ENCODE peak calls at places on chromosomes 13 and 19, in five cellular contexts. D is NT2/D1, V is HCT116, K is K562, U is HepG2. X is an unnamed sample.

GRCh38 chr19:33396701-33397535 is 23.4 kb downstream of the CEBPG start:
- DNase-seq in D (no peak), V (no peak), K (no peak), U (peak), X (peak)

GRCh38 chr13:37392389-37392788 is 206.2 kb downstream of the POSTN start:
- DNase-seq in D (no peak), V (no peak), K (no peak), U (no peak), X (no peak)

GRCh38 chr13:24097064-24097463 is 63.5 kb upstream of the SPATA13 start:
- DNase-seq in D (no peak), V (no peak), K (no peak), U (peak), X (no peak)

GRCh38 chr19:35868172-35868822 is at the start of gene APLP1:
- DNase-seq in D (no peak), V (no peak), K (peak), U (peak), X (peak)

GRCh38 chr13:107865643-107866006 is 349.7 kb downstream of the LIG4 start:
- DNase-seq in D (no peak), V (no peak), K (no peak), U (no peak), X (no peak)

GRCh38 chr19:2250765-2251576 is 1.8 kb downstream of the AMH start:
- DNase-seq in D (no peak), V (no peak), K (no peak), U (no peak), X (peak)

GRCh38 chr19:6217752-6218403 is 61.9 kb downstream of the MLLT1 start:
- DNase-seq in D (no peak), V (no peak), K (no peak), U (no peak), X (no peak)

GRCh38 chr13:49464621-49465325 is 20.7 kb downstream of the SETDB2 start:
- DNase-seq in D (no peak), V (no peak), K (no peak), U (peak), X (no peak)

GRCh38 chr13:36054041-36054440 is 77.1 kb downstream of the DCLK1 start:
- DNase-seq in D (no peak), V (no peak), K (no peak), U (no peak), X (no peak)

GRCh38 chr19:3984584-3984907 is 717 bp downstream of the EEF2 start:
- DNase-seq in D (no peak), V (no peak), K (peak), U (no peak), X (no peak)

GRCh38 chr19:34313188-34313587 is 51.8 kb upstream of the GPI start:
- DNase-seq in D (no peak), V (no peak), K (no peak), U (no peak), X (no peak)

GRCh38 chr19:47414469-47414868 is 4.9 kb downstream of the MEIS3 start:
- DNase-seq in D (no peak), V (no peak), K (peak), U (peak), X (peak)

GRCh38 chr19:50323782-50324133 is 5.4 kb downstream of the KCNC3 start:
- DNase-seq in D (no peak), V (no peak), K (no peak), U (no peak), X (no peak)

GRCh38 chr19:10979950-10980349 is 19.1 kb downstream of the SMARCA4 start:
- DNase-seq in D (no peak), V (no peak), K (no peak), U (no peak), X (no peak)

GRCh38 chr13:108508263-108508662 is 121.1 kb upstream of the MYO16 start:
- DNase-seq in D (peak), V (peak), K (no peak), U (peak), X (peak)

GRCh38 chr13:100088282-100088647 is 628 bp upstream of the PCCA start:
- DNase-seq in D (peak), V (no peak), K (no peak), U (no peak), X (no peak)

GRCh38 chr19:16587031-16588023 is 15.1 kb upstream of the SLC35E1 start:
- DNase-seq in D (no peak), V (no peak), K (no peak), U (no peak), X (no peak)

GRCh38 chr13:33109801-33110200 is 93.6 kb downstream of the KL start:
- DNase-seq in D (no peak), V (no peak), K (peak), U (no peak), X (no peak)

GRCh38 chr13:45875951-45876350 is 24.4 kb upstream of the SIAH3 start:
- DNase-seq in D (no peak), V (peak), K (no peak), U (no peak), X (no peak)

GRCh38 chr19:18431351-18432197 is 6.4 kb downstream of the ISYNA1 start:
- DNase-seq in D (no peak), V (no peak), K (no peak), U (no peak), X (no peak)

GRCh38 chr13:29594710-29595379 is 643 bp downstream of the SLC7A1 start:
- DNase-seq in D (no peak), V (no peak), K (peak), U (no peak), X (peak)

GRCh38 chr13:57253551-57253950 is 86.6 kb downstream of the PRR20E start:
- DNase-seq in D (no peak), V (no peak), K (no peak), U (no peak), X (no peak)

DNA sequence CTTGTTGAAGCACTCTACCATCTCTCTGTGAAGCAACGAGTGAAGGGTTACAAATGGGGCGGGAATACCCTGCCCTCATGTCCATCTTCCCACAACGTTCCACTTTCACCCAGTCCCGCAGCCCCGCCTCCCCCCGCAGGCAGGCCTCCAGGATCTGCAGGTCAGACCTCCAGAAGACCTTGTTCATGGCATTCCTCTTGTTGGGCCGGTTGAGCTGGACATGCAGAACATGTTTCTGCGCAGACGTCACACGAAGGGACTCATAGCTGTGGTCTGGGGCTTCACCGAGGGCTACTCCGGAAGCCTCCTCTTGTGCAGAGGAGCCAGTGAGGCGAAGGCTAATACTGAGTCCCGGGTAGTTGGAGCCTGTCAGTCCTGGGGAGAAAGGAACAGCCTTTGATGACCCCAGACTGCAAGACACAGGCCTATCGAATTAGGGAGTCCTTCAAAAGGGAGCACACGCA is 420 bp downstream of the ECH1 start:
- DNase-seq in D (no peak), V (no peak), K (no peak), U (peak), X (peak)
- TF ChIP-seq YY1 in D (no peak), V (no peak), K (no peak), U (no peak), X (no peak)

DNA sequence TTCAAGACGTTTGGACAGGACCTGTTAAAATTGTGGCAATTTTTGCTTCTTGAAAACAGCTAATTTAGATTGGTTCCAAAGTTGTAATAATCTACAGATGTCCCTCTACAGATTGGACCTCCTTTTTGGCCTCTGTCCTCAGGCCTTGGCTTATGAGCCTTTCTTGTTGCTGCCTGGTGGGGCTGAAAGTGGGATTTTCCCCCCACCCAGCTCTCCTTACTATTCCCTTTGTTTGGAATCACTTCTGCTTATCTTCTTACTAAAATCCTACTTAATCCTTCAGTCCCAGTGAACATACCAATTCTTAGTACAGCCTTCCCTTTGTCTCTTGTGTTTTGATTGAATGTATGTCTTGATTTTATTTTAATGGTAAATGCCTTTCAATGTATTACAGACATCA is 63.5 kb upstream of the TEX29 start:
- DNase-seq in D (no peak), V (no peak), K (no peak), U (no peak), X (no peak)
- TF ChIP-seq YY1 in D (no peak), V (no peak), K (no peak), U (no peak), X (no peak)

DNA sequence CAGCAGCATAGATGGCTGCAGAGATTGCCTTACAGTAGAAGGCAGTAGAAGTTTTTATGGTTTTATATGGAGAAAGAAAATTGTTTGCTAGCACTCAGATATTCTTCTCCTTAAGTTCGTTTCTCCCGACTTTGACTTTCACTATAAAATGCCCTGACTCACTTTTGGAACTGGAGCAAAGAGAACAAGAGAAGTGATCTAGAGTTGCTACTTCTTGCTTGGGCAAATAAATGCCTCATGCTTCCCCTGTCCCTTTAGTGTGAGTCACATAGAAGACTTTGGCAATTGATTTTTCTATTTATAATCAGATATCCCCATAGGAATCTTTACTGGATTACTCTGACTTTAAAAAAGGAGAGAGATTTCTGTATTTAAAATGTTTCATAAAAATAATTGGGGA is 46.9 kb downstream of the ITGBL1 start:
- DNase-seq in D (no peak), V (no peak), K (no peak), U (no peak), X (no peak)
- TF ChIP-seq YY1 in D (no peak), V (no peak), K (no peak), U (no peak), X (no peak)

DNA sequence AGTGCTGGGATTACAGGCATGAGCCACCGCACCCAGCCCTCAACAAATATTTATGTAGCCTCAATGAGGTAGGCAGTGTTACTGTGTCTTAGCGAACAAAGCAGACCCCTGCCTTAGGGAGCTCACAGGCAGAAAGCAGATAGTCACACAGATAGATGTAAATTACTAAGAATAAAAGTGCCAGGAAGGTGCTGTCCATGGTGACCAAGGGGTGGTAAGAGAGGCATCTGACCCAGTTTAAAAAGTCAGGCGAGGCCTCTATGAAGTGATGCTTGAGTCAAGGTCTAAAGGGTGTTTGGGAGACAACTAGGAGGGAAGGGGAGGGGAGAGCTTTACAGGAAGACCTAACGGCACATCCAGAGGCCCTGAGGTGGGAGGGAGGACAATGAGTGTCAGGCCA is 12.4 kb upstream of the CACNG7 start:
- DNase-seq in D (no peak), V (no peak), K (no peak), U (no peak), X (no peak)
- TF ChIP-seq YY1 in D (no peak), V (no peak), K (no peak), U (no peak), X (no peak)

GRCh38 chr13:98478134-98479129 is 98.5 kb downstream of the STK24 start:
- DNase-seq in D (no peak), V (no peak), K (peak), U (no peak), X (peak)
- TF ChIP-seq YY1 in D (no peak), V (no peak), K (no peak), U (no peak), X (no peak)

DNA sequence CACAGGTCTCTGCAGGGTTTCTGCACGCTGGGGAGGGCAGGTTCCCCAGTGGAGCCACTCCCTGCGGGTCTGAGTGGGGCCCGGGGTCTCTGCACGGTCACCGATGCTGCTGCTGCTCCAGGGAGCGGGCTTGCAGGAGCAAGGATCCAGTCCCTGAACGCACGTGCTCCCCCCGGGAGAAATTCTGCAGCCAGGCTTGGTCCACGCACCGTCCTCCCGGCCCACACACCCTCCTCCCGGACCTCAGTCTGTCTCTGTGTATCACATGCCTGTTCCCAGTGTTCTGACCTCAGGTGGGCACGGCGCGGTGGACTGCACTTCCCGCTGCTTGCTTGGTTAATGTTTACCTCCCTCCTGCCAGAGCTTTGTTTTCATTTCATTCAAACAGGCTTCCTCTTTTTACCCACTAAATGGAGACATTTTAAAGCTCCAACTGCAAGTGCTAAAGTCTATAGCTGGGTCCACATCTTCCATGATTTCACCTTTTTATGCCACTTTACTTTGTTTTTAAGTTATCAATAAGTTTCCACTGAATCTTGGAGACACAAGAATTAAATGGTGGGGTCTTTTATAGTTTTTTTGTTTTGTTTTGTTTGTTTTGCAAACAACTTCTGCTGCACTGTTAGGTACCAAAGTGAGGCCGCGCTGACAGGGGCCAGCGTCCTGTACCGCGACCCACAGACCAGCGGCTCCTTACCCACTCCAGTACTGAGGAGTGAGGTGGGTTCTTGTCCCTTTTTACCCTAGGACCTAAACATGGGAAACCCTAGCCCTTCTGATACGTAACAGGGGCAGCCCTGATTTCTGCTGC is 76.0 kb upstream of the MCF2L start:
- DNase-seq in D (no peak), V (no peak), K (no peak), U (peak), X (no peak)
- TF ChIP-seq YY1 in D (no peak), V (no peak), K (no peak), U (no peak), X (no peak)

GRCh38 chr19:43776285-43776684 is 4.5 kb downstream of the KCNN4 start:
- DNase-seq in D (no peak), V (no peak), K (peak), U (no peak), X (no peak)

GRCh38 chr19:43773725-43774102 is 7.1 kb downstream of the KCNN4 start:
- DNase-seq in D (no peak), V (no peak), K (peak), U (no peak), X (no peak)

GRCh38 chr19:43777163-43777700 is 3.5 kb downstream of the KCNN4 start:
- DNase-seq in D (no peak), V (no peak), K (no peak), U (no peak), X (peak)

GRCh38 chr19:43775299-43775890 is 5.4 kb downstream of the KCNN4 start:
- DNase-seq in D (no peak), V (no peak), K (no peak), U (no peak), X (no peak)

DNA sequence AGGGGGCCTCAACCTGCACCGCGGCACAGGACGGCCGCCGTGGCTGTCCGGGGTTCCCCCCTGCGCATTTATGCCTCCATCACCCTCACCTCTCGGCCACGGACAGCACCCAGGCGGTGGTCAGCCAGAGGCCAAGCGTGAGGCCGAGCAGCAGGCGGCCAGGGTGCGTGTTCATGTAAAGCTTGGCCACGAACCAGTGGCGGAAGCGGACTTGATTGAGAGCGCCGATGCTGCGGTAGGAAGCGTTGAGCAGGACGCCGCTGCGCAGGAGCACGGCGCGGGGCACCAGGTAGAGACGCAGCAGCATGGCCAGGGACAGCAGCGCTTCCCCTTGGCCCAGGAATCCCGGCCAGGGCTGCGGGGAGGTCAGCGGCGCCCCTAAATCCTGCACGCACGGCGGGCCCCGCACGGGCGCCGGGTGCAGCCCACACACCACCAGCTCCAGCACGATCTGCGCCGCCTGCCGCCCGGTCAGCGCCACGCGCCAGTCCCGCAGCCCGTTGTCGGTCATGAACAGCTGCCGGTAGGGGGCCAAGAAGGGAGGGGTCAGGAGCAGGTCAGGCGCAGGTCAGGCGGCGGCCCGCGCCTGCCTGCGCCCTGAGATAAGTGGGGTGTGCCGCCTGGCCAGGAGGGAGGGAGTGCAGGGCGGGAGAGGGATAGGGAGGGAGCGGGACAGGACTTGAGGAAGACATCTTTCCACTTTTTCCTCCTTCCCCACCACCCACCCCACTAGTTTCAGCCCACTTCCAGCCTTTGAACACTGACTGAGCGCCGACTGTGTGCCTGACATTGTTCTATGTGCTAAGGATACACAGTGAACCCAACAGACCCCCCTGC is 6.5 kb downstream of the KCNN4 start:
- DNase-seq in D (no peak), V (no peak), K (peak), U (peak), X (peak)
- TF ChIP-seq YY1 in D (no peak), V (no peak), K (peak), U (peak), X (no peak)

GRCh38 chr13:81738364-81738763 is 1397.4 kb upstream of the SPRY2 start:
- DNase-seq in D (no peak), V (no peak), K (no peak), U (no peak), X (no peak)
- TF ChIP-seq YY1 in D (no peak), V (no peak), K (no peak), U (no peak), X (no peak)